ENCODE peak calls at places on chromosome 11, in seven cellular contexts. L, J, H, X, C, D and Q are unnamed samples.

GRCh38 chr11:117328414-117329010 is 858 bp downstream of the CEP164 start:
- DNase-seq in J (peak), L (no peak), D (peak), X (peak), C (peak), H (no peak), Q (peak)

GRCh38 chr11:57462597-57462996 is 2.3 kb downstream of the RTN4RL2 start:
- DNase-seq in L (no peak), C (no peak), X (no peak), H (no peak), D (no peak), J (no peak), Q (no peak)

GRCh38 chr11:85826096-85826855 is 15.3 kb upstream of the SYTL2 start:
- DNase-seq in J (no peak), H (no peak), L (no peak), C (peak), D (peak), X (no peak), Q (no peak)

GRCh38 chr11:2271077-2271326 is 614 bp upstream of the ASCL2 start:
- DNase-seq in J (peak), L (no peak), D (no peak), C (no peak), X (no peak), H (no peak), Q (no peak)

GRCh38 chr11:73760066-73760679 is 701 bp downstream of the RAB6A start:
- DNase-seq in C (peak), X (peak), J (peak), H (no peak), D (peak), L (no peak), Q (no peak)

GRCh38 chr11:10975287-10975721 is 117.5 kb upstream of the ZBED5 start:
- DNase-seq in D (no peak), L (no peak), J (no peak), X (no peak), C (no peak), H (no peak), Q (no peak)

GRCh38 chr11:68508425-68508824 is 47.9 kb downstream of the PPP6R3 start:
- DNase-seq in X (no peak), H (peak), J (no peak), C (no peak), D (no peak), L (peak), Q (peak)

GRCh38 chr11:79503028-79503427 is 62.2 kb upstream of the TENM4 start:
- DNase-seq in X (no peak), H (no peak), C (no peak), J (no peak), D (no peak), L (no peak), Q (peak)

GRCh38 chr11:79304599-79305212 is 136.1 kb downstream of the TENM4 start:
- DNase-seq in X (no peak), J (no peak), D (no peak), H (no peak), C (no peak), L (no peak), Q (no peak)

GRCh38 chr11:10856689-10857603 is 907 bp downstream of the ZBED5 start:
- DNase-seq in L (no peak), H (no peak), D (no peak), J (no peak), C (peak), X (no peak), Q (no peak)

GRCh38 chr11:116137753-116138152 is 633.5 kb upstream of the CADM1 start:
- DNase-seq in H (no peak), C (no peak), L (no peak), J (no peak), D (no peak), X (no peak), Q (no peak)

GRCh38 chr11:129348813-129349212 is 26.8 kb upstream of the BARX2 start:
- DNase-seq in D (no peak), H (no peak), X (no peak), J (no peak), L (no peak), C (no peak), Q (no peak)

GRCh38 chr11:96180341-96180740 is 162.7 kb downstream of the MAML2 start:
- DNase-seq in C (no peak), J (no peak), D (no peak), L (no peak), X (no peak), H (no peak), Q (no peak)

GRCh38 chr11:64268687-64269379 is 15.6 kb downstream of the BAD start:
- DNase-seq in D (peak), X (no peak), J (peak), L (no peak), C (peak), H (no peak), Q (no peak)

GRCh38 chr11:123562829-123563228 is 91.6 kb downstream of the SCN3B start:
- DNase-seq in C (no peak), X (no peak), J (no peak), D (no peak), L (no peak), H (no peak), Q (no peak)

GRCh38 chr11:123560001-123560400 is 94.4 kb downstream of the SCN3B start:
- DNase-seq in X (no peak), D (peak), J (peak), L (peak), C (peak), H (peak), Q (no peak)

GRCh38 chr11:123559418-123559817 is 95.0 kb downstream of the SCN3B start:
- DNase-seq in D (no peak), L (no peak), H (no peak), C (no peak), J (no peak), X (no peak), Q (no peak)

GRCh38 chr11:123562166-123562565 is 92.3 kb downstream of the SCN3B start:
- DNase-seq in X (no peak), J (no peak), C (no peak), H (no peak), L (no peak), D (no peak), Q (no peak)

GRCh38 chr11:123561046-123561781 is 93.2 kb downstream of the SCN3B start:
- DNase-seq in J (no peak), L (no peak), X (no peak), C (peak), H (no peak), D (no peak), Q (no peak)
- TF ChIP-seq CTCF in J (no peak), L (peak), X (no peak), C (peak), H (peak), D (peak), Q (peak)

GRCh38 chr11:35526370-35526792 is 965 bp upstream of the PAMR1 start:
- DNase-seq in X (no peak), C (no peak), D (no peak), H (no peak), L (no peak), J (no peak), Q (no peak)
- H3K4me3 ChIP-seq in X (no peak), C (no peak), D (peak), H (no peak), L (peak), J (no peak), Q (no peak)

GRCh38 chr11:81165164-81165563 is 1568.5 kb downstream of the FAM181B start:
- DNase-seq in X (no peak), J (no peak), C (no peak), D (no peak), L (no peak), H (no peak), Q (no peak)
- TF ChIP-seq CTCF in X (no peak), J (no peak), C (no peak), D (no peak), L (no peak), H (no peak), Q (no peak)

DNA sequence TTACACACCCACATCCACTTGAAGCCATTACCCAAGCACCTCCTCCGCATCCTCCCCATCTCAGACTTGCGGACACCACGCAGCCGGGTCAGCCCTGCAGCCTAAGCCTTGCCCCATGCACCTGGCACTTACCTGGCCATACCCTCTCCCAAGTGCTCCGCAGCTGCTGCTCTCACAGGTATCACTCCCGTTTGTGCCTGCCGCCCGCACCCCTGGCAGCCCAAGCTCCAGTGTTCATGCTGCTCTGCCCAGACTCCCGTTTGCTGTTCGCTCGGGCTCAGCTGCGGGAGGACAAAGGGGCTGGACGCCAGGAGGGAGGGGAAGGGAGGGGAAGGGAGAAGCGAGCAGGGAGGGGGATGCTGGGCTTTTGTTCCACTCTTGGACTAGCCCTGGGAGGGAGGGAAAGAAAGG is at the start of gene KLHL35:
- DNase-seq in X (no peak), J (no peak), H (no peak), L (no peak), D (no peak), C (no peak), Q (no peak)
- H3K4me3 ChIP-seq in X (no peak), J (no peak), H (no peak), L (no peak), D (no peak), C (no peak), Q (no peak)

DNA sequence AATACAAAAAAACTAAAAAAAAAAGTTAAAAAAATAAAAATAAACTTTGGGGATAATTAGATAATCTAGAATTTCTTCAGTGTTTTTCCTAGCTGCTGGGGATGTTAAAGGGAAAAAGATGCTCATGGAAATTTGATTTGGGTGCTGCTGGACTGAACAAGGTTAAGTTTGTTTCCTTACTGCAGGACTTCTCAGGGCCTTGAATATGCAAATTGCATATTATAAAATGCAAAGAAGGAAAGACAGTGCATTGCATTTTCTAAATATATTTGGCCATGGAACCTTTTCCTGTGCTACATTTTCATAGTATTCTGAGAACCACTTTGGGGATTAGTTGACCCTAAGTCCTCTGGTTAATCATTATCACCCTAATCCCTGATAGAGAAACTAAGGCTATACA is 79.6 kb downstream of the ABTB2 start:
- DNase-seq in C (no peak), J (no peak), D (no peak), X (no peak), H (no peak), L (no peak), Q (no peak)
- TF ChIP-seq CTCF in C (no peak), J (no peak), D (no peak), X (no peak), H (no peak), L (no peak), Q (no peak)

DNA sequence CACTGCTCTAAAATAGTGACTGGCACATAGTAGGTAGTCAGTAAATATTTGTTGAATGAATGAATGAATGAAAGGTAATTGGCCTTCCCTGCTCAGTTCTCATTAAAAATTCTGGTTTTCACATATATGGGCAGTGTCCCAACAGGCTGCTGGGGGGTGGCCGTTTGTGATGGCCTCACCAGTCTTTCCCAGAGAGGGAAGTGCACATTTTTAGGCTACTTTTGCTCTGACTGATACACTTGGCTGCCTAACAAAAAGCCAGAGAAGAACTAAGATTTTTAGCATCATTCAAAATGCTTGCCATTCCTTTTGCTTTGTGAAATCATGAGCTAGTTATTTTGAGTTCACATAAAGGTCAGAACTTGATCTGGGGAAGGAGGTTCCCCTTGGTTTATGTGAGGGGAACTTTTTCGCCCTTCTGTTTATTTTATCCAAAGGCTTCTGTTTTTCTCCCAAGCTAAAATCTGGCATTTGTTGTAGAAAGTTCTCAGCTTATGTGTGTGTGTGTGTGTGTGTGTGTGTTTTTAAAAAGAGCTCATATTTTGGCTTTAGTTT is 83.1 kb downstream of the PTPRJ start:
- DNase-seq in X (no peak), C (no peak), D (peak), L (peak), J (no peak), H (peak), Q (peak)
- H3K4me3 ChIP-seq in X (peak), C (no peak), D (peak), L (no peak), J (no peak), H (no peak), Q (no peak)

DNA sequence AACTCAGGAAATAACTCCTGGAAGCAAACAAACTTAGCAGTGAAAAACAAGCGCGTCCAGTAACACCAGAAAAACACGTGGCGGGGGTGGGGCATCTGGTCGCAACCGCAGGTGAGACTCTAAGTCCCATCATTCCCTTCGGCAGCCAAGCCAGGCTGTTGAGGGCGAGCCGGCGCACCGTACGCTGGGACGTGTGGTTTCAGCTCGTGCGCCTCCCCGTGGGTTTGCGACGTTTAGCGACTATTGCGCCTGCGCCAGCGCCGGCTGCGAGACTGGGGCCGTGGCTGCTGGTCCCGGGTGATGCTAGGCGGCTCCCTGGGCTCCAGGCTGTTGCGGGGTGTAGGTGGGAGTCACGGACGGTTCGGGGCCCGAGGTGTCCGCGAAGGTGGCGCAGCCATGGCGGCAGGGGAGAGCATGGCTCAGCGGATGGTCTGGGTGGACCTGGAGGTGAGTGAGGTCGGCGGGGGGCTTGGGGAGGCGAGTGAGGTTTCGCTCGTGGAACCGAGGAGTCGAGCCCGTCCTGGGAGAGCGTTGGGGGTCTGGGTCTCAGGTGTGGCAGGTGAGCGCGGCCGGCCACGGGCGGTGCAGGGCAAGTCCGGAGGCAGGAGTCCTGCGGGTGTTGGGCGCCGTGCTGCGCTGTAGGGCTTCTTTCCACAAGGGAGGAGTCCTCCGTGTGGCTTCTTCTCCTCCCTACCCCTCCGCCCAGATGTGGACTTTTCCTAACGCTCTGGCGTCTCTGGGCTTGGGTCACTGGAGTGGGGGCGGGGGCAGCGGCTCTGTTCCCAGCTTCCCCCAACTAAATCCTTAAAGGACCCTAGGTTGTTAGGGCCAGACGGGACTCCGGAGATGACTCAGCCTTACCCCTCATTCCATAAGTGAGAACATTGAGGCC is at the start of gene REXO2:
- DNase-seq in H (peak), X (peak), L (peak), C (peak), J (peak), D (peak), Q (peak)
- TF ChIP-seq CTCF in H (peak), X (no peak), L (peak), C (peak), J (no peak), D (peak), Q (peak)

DNA sequence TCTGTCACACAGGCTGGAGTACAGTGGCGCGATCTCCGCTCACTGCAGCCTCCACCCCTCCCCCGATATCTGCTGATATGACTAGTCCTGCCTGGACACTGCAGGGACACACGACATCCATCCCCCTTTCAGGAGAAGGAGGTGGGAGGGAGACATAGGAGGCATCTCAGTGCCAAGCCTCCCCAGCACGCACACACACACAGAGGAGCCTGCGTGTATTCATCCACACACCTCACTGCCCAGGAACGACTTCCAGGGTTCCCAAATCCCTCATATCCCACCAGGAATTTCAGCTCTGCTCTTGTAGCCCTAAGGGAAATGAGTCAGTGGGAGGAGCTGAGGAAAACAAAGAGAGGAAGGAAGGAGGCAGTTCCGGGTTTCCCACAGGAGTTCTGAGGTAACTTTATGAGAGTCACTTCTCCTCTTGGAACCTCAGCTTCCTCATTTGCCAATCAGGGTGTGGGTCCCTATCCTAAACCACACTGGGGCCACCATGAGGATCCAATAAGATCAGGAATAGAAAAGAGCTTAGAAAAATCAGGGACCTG is 37.2 kb upstream of the ACER3 start:
- DNase-seq in L (no peak), C (peak), H (no peak), X (no peak), J (no peak), D (peak), Q (peak)
- H3K4me3 ChIP-seq in L (no peak), C (peak), H (no peak), X (no peak), J (no peak), D (no peak), Q (no peak)